ENCODE peak calls at places on chromosome 17, in six cellular contexts. M is glutamatergic neuron, A is Peyer's patch, T is DND-41, N is progenitor cell of endocrine pancreas, G is heart left ventricle. E is an unnamed sample.

GRCh38 chr17:692116-692515 is 22.5 kb downstream of the VPS53 start:
- DNase-seq in M (no peak), A (no peak), T (no peak), N (no peak), G (no peak), E (no peak)

GRCh38 chr17:36066365-36066945 is 2.4 kb downstream of the CCL18 start:
- DNase-seq in M (no peak), A (no peak), T (no peak), N (no peak), G (no peak), E (no peak)

GRCh38 chr17:1082579-1082978 is 85.7 kb downstream of the TIMM22 start:
- DNase-seq in M (no peak), A (no peak), T (no peak), N (no peak), G (no peak), E (no peak)

GRCh38 chr17:78568494-78569115 is 8.6 kb downstream of the DNAH17 start:
- DNase-seq in M (no peak), A (no peak), T (no peak), N (no peak), G (no peak), E (no peak)

GRCh38 chr17:58710948-58711552 is 18.6 kb downstream of the RAD51C start:
- DNase-seq in M (no peak), A (peak; percentile 64), T (peak; percentile 30), N (no peak), G (peak; percentile 12), E (peak; percentile 54)

GRCh38 chr17:8124350-8125195 is 667 bp upstream of the HES7 start:
- DNase-seq in M (no peak), A (no peak), T (no peak), N (no peak), G (no peak), E (peak; percentile 13)

GRCh38 chr17:31488264-31488981 is 96.9 kb downstream of the RAB11FIP4 start:
- DNase-seq in M (no peak), A (peak; percentile 70), T (no peak), N (no peak), G (no peak), E (no peak)

GRCh38 chr17:8865385-8865784 is 2.1 kb downstream of the PIK3R6 start:
- DNase-seq in M (no peak), A (no peak), T (no peak), N (no peak), G (no peak), E (no peak)

GRCh38 chr17:34706029-34706428 is 126.6 kb downstream of the TMEM132E start:
- DNase-seq in M (no peak), A (no peak), T (peak; percentile 59), N (peak; percentile 46), G (no peak), E (peak; percentile 53)

GRCh38 chr17:9050801-9051401 is 29.6 kb downstream of the NTN1 start:
- DNase-seq in M (no peak), A (no peak), T (no peak), N (no peak), G (no peak), E (no peak)

GRCh38 chr17:27602721-27603445 is 28.1 kb upstream of the LGALS9 start:
- DNase-seq in M (peak; percentile 88), A (peak; percentile 90), T (peak; percentile 65), N (peak; percentile 76), G (peak; percentile 70), E (peak; percentile 86)

GRCh38 chr17:8123695-8124349 is at the start of gene HES7:
- DNase-seq in M (peak; percentile 53), A (no peak), T (no peak), N (no peak), G (peak; percentile 33), E (peak; percentile 16)

GRCh38 chr17:9254841-9255240 is 233.5 kb downstream of the NTN1 start:
- DNase-seq in M (no peak), A (no peak), T (no peak), N (no peak), G (no peak), E (no peak)

GRCh38 chr17:64547354-64547753 is 40.6 kb downstream of the CEP95 start:
- DNase-seq in M (peak; percentile 40), A (no peak), T (no peak), N (no peak), G (no peak), E (no peak)

GRCh38 chr17:8892338-8892690 is 24.8 kb upstream of the PIK3R6 start:
- DNase-seq in M (no peak), A (no peak), T (no peak), N (no peak), G (no peak), E (no peak)

GRCh38 chr17:41537990-41538389 is 9.9 kb upstream of the KRT19 start:
- DNase-seq in M (no peak), A (no peak), T (no peak), N (no peak), G (no peak), E (no peak)

GRCh38 chr17:78414178-78415162 is 36.0 kb downstream of the PGS1 start:
- DNase-seq in M (no peak), A (peak; percentile 48), T (no peak), N (no peak), G (no peak), E (no peak)

GRCh38 chr17:9842057-9842758 is 16.5 kb downstream of the GLP2R start:
- DNase-seq in M (no peak), A (peak; percentile 54), T (no peak), N (no peak), G (peak; percentile 44), E (no peak)

GRCh38 chr17:21250719-21251305 is 2.4 kb downstream of the NATD1 start:
- DNase-seq in M (no peak), A (no peak), T (no peak), N (no peak), G (no peak), E (no peak)

GRCh38 chr17:80826955-80827645 is 164.5 kb upstream of the CHMP6 start:
- DNase-seq in M (no peak), A (peak; percentile 50), T (no peak), N (no peak), G (peak; percentile 46), E (no peak)

GRCh38 chr17:204427-205175 is 23.2 kb upstream of the DOC2B start:
- DNase-seq in M (no peak), A (no peak), T (no peak), N (no peak), G (no peak), E (no peak)

GRCh38 chr17:27919120-27919519 is 26.0 kb upstream of the LYRM9 start:
- DNase-seq in M (no peak), A (no peak), T (no peak), N (no peak), G (no peak), E (no peak)

GRCh38 chr17:16150251-16150859 is 65.0 kb downstream of the NCOR1 start:
- DNase-seq in M (no peak), A (no peak), T (no peak), N (no peak), G (no peak), E (no peak)

GRCh38 chr17:11805952-11806351 is 191.3 kb downstream of the ZNF18 start:
- DNase-seq in M (no peak), A (no peak), T (no peak), N (no peak), G (no peak), E (no peak)

GRCh38 chr17:71284032-71284755 is 836.6 kb upstream of the SOX9 start:
- DNase-seq in M (no peak), A (no peak), T (no peak), N (no peak), G (no peak), E (no peak)

GRCh38 chr17:67588326-67588725 is 129.4 kb upstream of the NOL11 start:
- DNase-seq in M (no peak), A (no peak), T (no peak), N (no peak), G (no peak), E (no peak)

GRCh38 chr17:43349142-43349541 is 49.7 kb upstream of the ARL4D start:
- DNase-seq in M (no peak), A (no peak), T (no peak), N (no peak), G (no peak), E (no peak)

DNA sequence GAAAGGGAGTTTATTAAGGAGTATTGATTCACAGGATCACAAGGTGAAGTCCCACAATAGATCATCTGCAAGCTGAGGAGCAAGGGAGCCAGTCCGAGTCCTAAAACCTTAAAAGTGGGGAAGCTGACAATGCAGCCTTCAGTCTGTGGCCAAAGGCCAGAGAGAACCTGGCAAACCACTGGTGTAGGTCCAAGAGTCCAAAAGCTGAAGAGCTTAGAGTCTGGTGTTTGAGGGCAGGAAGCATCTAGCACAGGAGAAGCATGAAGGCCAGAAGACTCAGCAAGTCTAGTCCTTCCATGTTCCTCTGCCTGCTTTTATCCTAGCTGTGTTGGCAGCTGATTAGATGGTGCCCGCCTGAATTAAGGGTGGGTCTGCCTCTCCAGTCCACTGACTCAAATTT is 193.0 kb downstream of the KIF2B start:
- DNase-seq in M (no peak), A (no peak), T (no peak), N (no peak), G (no peak), E (no peak)
- TF ChIP-seq CTCF in M (no peak), A (no peak), T (no peak), N (no peak), G (no peak), E (no peak)

DNA sequence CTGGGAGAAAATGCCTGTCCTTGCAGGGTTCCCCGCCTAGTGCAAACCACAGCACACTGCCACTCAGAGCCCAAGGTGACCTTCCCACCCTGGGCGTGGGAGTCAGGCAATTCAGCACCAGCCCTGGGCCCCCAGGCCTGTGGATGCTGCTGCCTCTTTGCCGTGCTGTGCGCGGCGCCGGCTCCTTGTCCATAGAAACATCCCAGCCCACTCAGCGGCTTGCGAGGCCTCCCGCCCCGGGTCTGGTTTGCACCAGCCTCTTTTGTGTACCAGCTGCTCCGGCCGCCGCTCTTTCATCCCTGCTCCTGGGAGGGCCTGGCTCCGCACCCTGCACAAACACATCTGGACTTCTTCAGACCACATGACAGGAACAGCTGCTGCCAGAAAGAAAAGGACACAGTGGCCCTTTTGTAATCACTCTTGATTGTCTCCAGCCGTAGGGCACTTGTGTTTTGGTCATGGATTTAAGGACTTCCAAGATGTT is 75.4 kb upstream of the SDK2 start:
- DNase-seq in M (peak; percentile 61), A (no peak), T (no peak), N (no peak), G (peak; percentile 41), E (peak; percentile 76)
- TF ChIP-seq CTCF in M (no peak), A (no peak), T (no peak), N (no peak), G (no peak), E (no peak)

DNA sequence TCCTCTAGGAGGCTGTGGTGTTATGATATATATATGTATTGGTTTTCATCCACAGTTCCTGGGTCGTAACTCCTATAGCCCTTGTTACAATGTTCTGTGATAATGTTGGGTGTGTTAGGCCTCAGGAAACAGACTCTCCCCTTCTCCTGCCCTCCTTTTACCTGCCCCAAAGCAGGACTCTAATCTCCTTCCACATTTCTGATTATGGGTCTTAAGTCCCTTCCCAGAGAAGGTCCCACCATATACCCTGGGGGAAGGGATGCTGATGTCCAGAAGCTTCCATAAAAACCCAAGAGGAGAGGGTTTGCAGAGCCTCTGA is 450 bp upstream of the C1QBP start:
- DNase-seq in M (no peak), A (no peak), T (no peak), N (no peak), G (no peak), E (no peak)
- TF ChIP-seq CTCF in M (no peak), A (no peak), T (no peak), N (no peak), G (no peak), E (peak; percentile 27)

GRCh38 chr17:33220031-33220430 is 73.1 kb downstream of the ASIC2 start:
- DNase-seq in M (no peak), A (no peak), T (no peak), N (no peak), G (no peak), E (no peak)
- TF ChIP-seq CTCF in M (no peak), A (no peak), T (no peak), N (no peak), G (no peak), E (no peak)

GRCh38 chr17:62109378-62109902 is 44.4 kb upstream of the MED13 start:
- DNase-seq in M (peak; percentile 76), A (peak; percentile 88), T (peak; percentile 65), N (peak; percentile 73), G (no peak), E (peak; percentile 8)
- TF ChIP-seq CTCF in M (peak; percentile 49), A (peak; percentile 99), T (peak; percentile 83), N (peak; percentile 94), G (peak; percentile 33), E (peak; percentile 62)

E was measured in neural crest cell.